ENCODE peak calls at places on chromosome 20, in four cellular contexts. One of them, this sample, is unnamed.

GRCh38 chr20:4989570-4989969 is 11.7 kb downstream of the SLC23A2 start:
- DNase-seq in heart right ventricle: no peak
- DNase-seq in HCT116: no peak
- DNase-seq in WTC11: no peak
- DNase-seq in this sample: no peak

GRCh38 chr20:23637282-23638221 is at the start of gene CST3:
- DNase-seq in heart right ventricle: peak
- DNase-seq in HCT116: peak
- DNase-seq in WTC11: peak
- DNase-seq in this sample: peak

GRCh38 chr20:34390769-34391447 is 27.8 kb downstream of the ITCH start:
- DNase-seq in WTC11: no peak
- DNase-seq in HCT116: peak
- DNase-seq in heart right ventricle: peak
- DNase-seq in this sample: no peak

GRCh38 chr20:4217349-4217761 is 202.0 kb upstream of the RNF24 start:
- DNase-seq in HCT116: no peak
- DNase-seq in WTC11: no peak
- DNase-seq in heart right ventricle: peak
- DNase-seq in this sample: no peak

GRCh38 chr20:58399926-58400325 is 10.9 kb downstream of the VAPB start:
- DNase-seq in HCT116: no peak
- DNase-seq in heart right ventricle: no peak
- DNase-seq in WTC11: no peak
- DNase-seq in this sample: peak

GRCh38 chr20:31684153-31685003 is 38.3 kb downstream of the BCL2L1 start:
- DNase-seq in WTC11: no peak
- DNase-seq in HCT116: no peak
- DNase-seq in heart right ventricle: no peak
- DNase-seq in this sample: no peak

GRCh38 chr20:20303742-20304141 is 64.2 kb upstream of the INSM1 start:
- DNase-seq in WTC11: no peak
- DNase-seq in heart right ventricle: peak
- DNase-seq in HCT116: no peak
- DNase-seq in this sample: no peak

GRCh38 chr20:11849270-11849920 is 68.3 kb upstream of the BTBD3 start:
- DNase-seq in heart right ventricle: no peak
- DNase-seq in HCT116: no peak
- DNase-seq in WTC11: no peak
- DNase-seq in this sample: no peak

GRCh38 chr20:1370548-1371110 is 22.2 kb downstream of the FKBP1A start:
- DNase-seq in HCT116: no peak
- DNase-seq in heart right ventricle: no peak
- DNase-seq in WTC11: no peak
- DNase-seq in this sample: no peak

GRCh38 chr20:50274570-50275430 is 84.2 kb downstream of the CEBPB start:
- DNase-seq in WTC11: no peak
- DNase-seq in heart right ventricle: peak
- DNase-seq in HCT116: no peak
- DNase-seq in this sample: no peak

GRCh38 chr20:37384683-37385174 is 38.8 kb downstream of the SRC start:
- DNase-seq in WTC11: peak
- DNase-seq in HCT116: no peak
- DNase-seq in heart right ventricle: peak
- DNase-seq in this sample: no peak

GRCh38 chr20:59948828-59949720 is 8.9 kb downstream of the FAM217B start:
- DNase-seq in heart right ventricle: peak
- DNase-seq in WTC11: no peak
- DNase-seq in HCT116: peak
- DNase-seq in this sample: no peak

GRCh38 chr20:13783528-13783927 is 1.2 kb downstream of the ESF1 start:
- DNase-seq in WTC11: no peak
- DNase-seq in HCT116: no peak
- DNase-seq in heart right ventricle: no peak
- DNase-seq in this sample: no peak

GRCh38 chr20:62666736-62667529 is 24.6 kb downstream of the SLCO4A1 start:
- DNase-seq in heart right ventricle: peak
- DNase-seq in WTC11: no peak
- DNase-seq in HCT116: no peak
- DNase-seq in this sample: no peak

GRCh38 chr20:21607971-21608735 is 94.3 kb upstream of the NKX2-2 start:
- DNase-seq in HCT116: no peak
- DNase-seq in heart right ventricle: no peak
- DNase-seq in WTC11: no peak
- DNase-seq in this sample: no peak

GRCh38 chr20:11553603-11554002 is 364.1 kb upstream of the BTBD3 start:
- DNase-seq in heart right ventricle: no peak
- DNase-seq in WTC11: no peak
- DNase-seq in HCT116: no peak
- DNase-seq in this sample: no peak

GRCh38 chr20:3651204-3651970 is 11.8 kb downstream of the GFRA4 start:
- DNase-seq in WTC11: no peak
- DNase-seq in heart right ventricle: no peak
- DNase-seq in HCT116: no peak
- DNase-seq in this sample: no peak

GRCh38 chr20:1876975-1877603 is 18.1 kb upstream of the SIRPA start:
- DNase-seq in WTC11: no peak
- DNase-seq in heart right ventricle: no peak
- DNase-seq in HCT116: no peak
- DNase-seq in this sample: no peak

GRCh38 chr20:1624811-1625690 is 5.2 kb upstream of the SIRPB1 start:
- DNase-seq in HCT116: no peak
- DNase-seq in WTC11: no peak
- DNase-seq in heart right ventricle: no peak
- DNase-seq in this sample: no peak

This sample was measured in iPS DF 19.7.